ENCODE peak calls at places on chromosomes 5 and 9, in six cellular contexts. R is GM06990, N is PC-9, X is right atrium auricular region, B is GM10248, Q is Calu3. V is an unnamed sample.

GRCh38 chr9:74414325-74414724 is 82.8 kb upstream of the RORB start:
- DNase-seq in R (no peak), N (no peak), X (no peak), B (no peak), Q (no peak), V (no peak)

GRCh38 chr5:109743770-109744212 is 54.1 kb downstream of the MAN2A1 start:
- DNase-seq in R (no peak), N (peak), X (no peak), B (no peak), Q (no peak), V (no peak)

GRCh38 chr5:176955895-176956294 is 50.7 kb downstream of the UIMC1 start:
- DNase-seq in R (no peak), N (no peak), X (no peak), B (no peak), Q (no peak), V (no peak)

GRCh38 chr5:134227259-134227658 is 1.4 kb upstream of the PPP2CA start:
- DNase-seq in R (no peak), N (peak), X (no peak), B (no peak), Q (peak), V (no peak)

GRCh38 chr5:96901384-96901783 is 25.1 kb downstream of the ERAP2 start:
- DNase-seq in R (no peak), N (no peak), X (no peak), B (no peak), Q (no peak), V (no peak)

GRCh38 chr9:79799691-79800345 is 228.1 kb downstream of the TLE4 start:
- DNase-seq in R (no peak), N (no peak), X (no peak), B (no peak), Q (no peak), V (no peak)

GRCh38 chr9:94014066-94014654 is 59.0 kb upstream of the BARX1 start:
- DNase-seq in R (no peak), N (peak), X (no peak), B (peak), Q (no peak), V (peak)

GRCh38 chr9:33467526-33467925 is 6.2 kb downstream of the NOL6 start:
- DNase-seq in R (no peak), N (no peak), X (no peak), B (peak), Q (no peak), V (peak)

GRCh38 chr5:74231697-74232096 is 408.8 kb downstream of the ENC1 start:
- DNase-seq in R (no peak), N (no peak), X (no peak), B (no peak), Q (no peak), V (no peak)

GRCh38 chr9:133716564-133717112 is 21.5 kb downstream of the SARDH start:
- DNase-seq in R (no peak), N (no peak), X (peak), B (no peak), Q (no peak), V (no peak)

GRCh38 chr5:91929522-91929817 is 546.4 kb upstream of the ARRDC3 start:
- DNase-seq in R (no peak), N (no peak), X (no peak), B (no peak), Q (no peak), V (no peak)
- TF ChIP-seq CTCF in R (no peak), N (peak), X (no peak), B (no peak), Q (no peak), V (no peak)

GRCh38 chr9:38671748-38672147 is 48.2 kb downstream of the FAM240B start:
- DNase-seq in R (peak), N (no peak), X (no peak), B (peak), Q (no peak), V (peak)

GRCh38 chr9:38668791-38669466 is 48.5 kb upstream of the ANKRD18A start:
- DNase-seq in R (no peak), N (no peak), X (peak), B (no peak), Q (no peak), V (no peak)

GRCh38 chr9:38670542-38671371 is 49.2 kb downstream of the FAM240B start:
- DNase-seq in R (no peak), N (no peak), X (no peak), B (no peak), Q (no peak), V (no peak)

GRCh38 chr9:38673399-38673798 is 46.5 kb downstream of the FAM240B start:
- DNase-seq in R (no peak), N (no peak), X (peak), B (no peak), Q (no peak), V (no peak)

DNA sequence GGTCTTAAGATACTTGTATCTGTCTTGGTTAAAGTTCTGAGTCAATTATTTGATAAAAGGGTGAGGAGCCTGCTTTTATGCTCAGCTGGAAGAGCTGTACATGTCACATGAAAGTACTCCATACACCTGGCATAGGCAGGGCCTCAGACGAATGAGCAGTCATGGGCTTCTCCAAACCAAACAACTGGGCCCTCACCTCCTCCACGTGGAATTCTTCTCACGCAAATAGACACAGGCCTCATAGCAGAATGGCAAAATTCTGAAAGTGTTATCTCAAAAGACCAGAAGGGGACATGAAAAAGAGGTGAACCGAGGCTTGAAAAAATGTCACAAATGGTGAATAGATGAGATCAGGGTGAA is 48.6 kb downstream of the FAM240B start:
- DNase-seq in R (no peak), N (no peak), X (peak), B (no peak), Q (no peak), V (no peak)
- TF ChIP-seq CTCF in R (no peak), N (no peak), X (no peak), B (no peak), Q (no peak), V (no peak)

GRCh38 chr5:94618493-94619328 is at the start of the genes KIAA0825 and SLF1:
- DNase-seq in R (peak), N (peak), X (peak), B (peak), Q (peak), V (peak)

GRCh38 chr5:94618029-94618492 is 343 bp downstream of the KIAA0825 start:
- DNase-seq in R (no peak), N (peak), X (peak), B (no peak), Q (peak), V (peak)

GRCh38 chr5:94615843-94616242 is 2.6 kb downstream of the KIAA0825 start:
- DNase-seq in R (no peak), N (no peak), X (no peak), B (no peak), Q (no peak), V (no peak)

GRCh38 chr5:94614156-94614805 is 4.1 kb downstream of the KIAA0825 start:
- DNase-seq in R (no peak), N (no peak), X (no peak), B (no peak), Q (no peak), V (no peak)

GRCh38 chr5:94613583-94613982 is 4.8 kb downstream of the KIAA0825 start:
- DNase-seq in R (no peak), N (no peak), X (no peak), B (peak), Q (peak), V (peak)
- TF ChIP-seq CTCF in R (peak), N (no peak), X (peak), B (peak), Q (peak), V (peak)

DNA sequence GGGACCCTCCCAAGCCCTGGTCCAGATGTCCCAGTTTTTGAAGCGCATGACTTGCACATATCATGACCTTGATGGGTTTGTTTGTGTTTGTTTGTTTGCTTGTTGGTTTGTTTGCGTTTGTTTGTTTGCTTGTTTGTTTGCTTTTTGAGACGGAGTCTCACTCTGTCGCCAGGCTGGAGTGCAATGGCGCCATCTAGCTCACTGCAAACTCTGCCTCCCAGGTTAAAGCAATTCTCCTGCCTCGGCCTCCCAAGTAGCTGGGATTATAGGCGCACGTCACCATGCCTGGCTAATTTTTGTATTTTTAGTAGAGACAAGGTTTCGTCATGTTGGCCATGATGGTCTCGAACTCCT is 13.0 kb upstream of the UBAC1 start:
- DNase-seq in R (no peak), N (no peak), X (no peak), B (no peak), Q (no peak), V (no peak)
- TF ChIP-seq CTCF in R (no peak), N (no peak), X (no peak), B (no peak), Q (no peak), V (no peak)